ENCODE peak calls at places on chromosomes 16 and 17, in six cellular contexts. I is nephron progenitor cell; U is NCI-H1105 treated with DMSO at 0.1 percent for 48 hours; N is LHCN-M2; J is activated CD4-positive, alpha-beta T cell treated with anti-CD3 and anti-CD28 coated beads, Interleukin-2, amount 10 ng/mL, durations not matched to agents 7 days and 5 days; Y is NCI-H1436. Z is an unnamed sample.
A peak's percentile ranks its signal among the peaks of the same experiment; 100 is the strongest.

GRCh38 chr17:45129426-45129939 is 2.8 kb downstream of the PLCD3 start:
- DNase-seq in Y (no peak), I (peak; percentile 43), U (no peak), N (no peak), J (no peak), Z (no peak)

GRCh38 chr17:65230040-65230439 is 92.9 kb downstream of the RGS9 start:
- DNase-seq in Y (no peak), J (no peak), I (no peak), U (no peak), N (peak; percentile 5), Z (no peak)

GRCh38 chr16:46629331-46629843 is 8.2 kb upstream of the SHCBP1 start:
- DNase-seq in N (peak; percentile 75), Y (peak; percentile 27), I (no peak), J (no peak), U (no peak), Z (peak; percentile 54)

GRCh38 chr17:21370430-21370829 is 5.7 kb upstream of the KCNJ12 start:
- DNase-seq in N (no peak), Y (no peak), I (peak; percentile 44), U (no peak), J (no peak), Z (peak; percentile 85)

GRCh38 chr17:75876190-75876937 is 2.0 kb downstream of the TRIM47 start:
- DNase-seq in U (no peak), I (peak; percentile 36), J (peak; percentile 86), N (no peak), Y (peak; percentile 80), Z (no peak)

GRCh38 chr17:81863123-81863675 is 2.9 kb upstream of the P4HB start:
- DNase-seq in J (no peak), U (no peak), N (no peak), Y (no peak), I (no peak), Z (no peak)

GRCh38 chr16:70162041-70162451 is 11.5 kb upstream of the CLEC18C start:
- DNase-seq in I (no peak), U (no peak), Y (no peak), J (peak; percentile 5), N (peak; percentile 83), Z (no peak)

GRCh38 chr16:1632638-1632970 is 20.4 kb downstream of the CRAMP1 start:
- DNase-seq in N (no peak), I (no peak), J (no peak), U (no peak), Y (no peak), Z (no peak)

GRCh38 chr16:5642034-5642433 is 544.4 kb upstream of the EEF2KMT start:
- DNase-seq in I (no peak), N (no peak), U (no peak), J (no peak), Y (no peak), Z (no peak)

GRCh38 chr16:72992142-72992601 is 55.8 kb downstream of the ZFHX3 start:
- DNase-seq in U (no peak), I (peak; percentile 54), Y (no peak), J (no peak), N (no peak), Z (peak; percentile 77)

GRCh38 chr17:33596904-33597303 is 303.8 kb upstream of the ASIC2 start:
- DNase-seq in I (no peak), Y (no peak), N (no peak), J (no peak), U (no peak), Z (no peak)

GRCh38 chr17:77449908-77450741 is 309.4 kb downstream of the SEC14L1 start:
- DNase-seq in N (peak; percentile 50), I (peak; percentile 83), Y (no peak), U (no peak), J (peak; percentile 29), Z (peak; percentile 94)